ENCODE peak calls at places on chromosome 16, in five cellular contexts. One of them, this sample, is unnamed.

GRCh38 chr16:66927918-66928649 is 2.7 kb upstream of the RRAD start:
- DNase-seq in amniotic epithelial cell: no peak
- DNase-seq in astrocyte of the spinal cord: no peak
- DNase-seq in H54: peak; percentile 54
- DNase-seq in ureter: no peak
- DNase-seq in this sample: no peak

GRCh38 chr16:518858-519257 is 8.7 kb upstream of the CAPN15 start:
- DNase-seq in amniotic epithelial cell: no peak
- DNase-seq in astrocyte of the spinal cord: no peak
- DNase-seq in H54: no peak
- DNase-seq in ureter: no peak
- DNase-seq in this sample: no peak

GRCh38 chr16:23871924-23872323 is 36.1 kb downstream of the PRKCB start:
- DNase-seq in amniotic epithelial cell: no peak
- DNase-seq in astrocyte of the spinal cord: no peak
- DNase-seq in H54: no peak
- DNase-seq in ureter: no peak
- DNase-seq in this sample: no peak

GRCh38 chr16:974606-975312 is 4.0 kb upstream of the LMF1 start:
- DNase-seq in amniotic epithelial cell: no peak
- DNase-seq in astrocyte of the spinal cord: no peak
- DNase-seq in H54: no peak
- DNase-seq in ureter: no peak
- DNase-seq in this sample: no peak

GRCh38 chr16:2086136-2086742 is 38.5 kb downstream of the TSC2 start:
- DNase-seq in amniotic epithelial cell: no peak
- DNase-seq in astrocyte of the spinal cord: no peak
- DNase-seq in H54: no peak
- DNase-seq in ureter: no peak
- DNase-seq in this sample: no peak

GRCh38 chr16:25198021-25198420 is 18.7 kb upstream of the AQP8 start:
- DNase-seq in amniotic epithelial cell: no peak
- DNase-seq in astrocyte of the spinal cord: no peak
- DNase-seq in H54: peak; percentile 41
- DNase-seq in ureter: no peak
- DNase-seq in this sample: no peak

GRCh38 chr16:68722119-68723024 is 14.7 kb upstream of the CDH1 start:
- DNase-seq in amniotic epithelial cell: peak; percentile 19
- DNase-seq in astrocyte of the spinal cord: no peak
- DNase-seq in H54: no peak
- DNase-seq in ureter: no peak
- DNase-seq in this sample: no peak

GRCh38 chr16:74320707-74321106 is 24.1 kb downstream of the PSMD7 start:
- DNase-seq in amniotic epithelial cell: no peak
- DNase-seq in astrocyte of the spinal cord: no peak
- DNase-seq in H54: no peak
- DNase-seq in ureter: no peak
- DNase-seq in this sample: no peak

GRCh38 chr16:83826146-83826913 is 18.6 kb downstream of the HSBP1 start:
- DNase-seq in amniotic epithelial cell: peak; percentile 78
- DNase-seq in astrocyte of the spinal cord: peak; percentile 72
- DNase-seq in H54: peak; percentile 84
- DNase-seq in ureter: peak; percentile 88
- DNase-seq in this sample: peak; percentile 78

GRCh38 chr16:10876305-10876704 is 697 bp upstream of the CIITA start:
- DNase-seq in amniotic epithelial cell: no peak
- DNase-seq in astrocyte of the spinal cord: no peak
- DNase-seq in H54: no peak
- DNase-seq in ureter: no peak
- DNase-seq in this sample: no peak

GRCh38 chr16:53457670-53458069 is 23.4 kb downstream of the RBL2 start:
- DNase-seq in amniotic epithelial cell: no peak
- DNase-seq in astrocyte of the spinal cord: peak; percentile 15
- DNase-seq in H54: no peak
- DNase-seq in ureter: no peak
- DNase-seq in this sample: no peak

GRCh38 chr16:28863929-28864886 is 565 bp downstream of the SH2B1 start:
- DNase-seq in amniotic epithelial cell: peak; percentile 45
- DNase-seq in astrocyte of the spinal cord: peak; percentile 48
- DNase-seq in H54: no peak
- DNase-seq in ureter: no peak
- DNase-seq in this sample: peak; percentile 53

GRCh38 chr16:56202036-56202435 is 10.7 kb downstream of the GNAO1 start:
- DNase-seq in amniotic epithelial cell: no peak
- DNase-seq in astrocyte of the spinal cord: no peak
- DNase-seq in H54: no peak
- DNase-seq in ureter: no peak
- DNase-seq in this sample: no peak

GRCh38 chr16:80594756-80595155 is 54.0 kb downstream of the DYNLRB2 start:
- DNase-seq in amniotic epithelial cell: no peak
- DNase-seq in astrocyte of the spinal cord: no peak
- DNase-seq in H54: no peak
- DNase-seq in ureter: no peak
- DNase-seq in this sample: no peak

GRCh38 chr16:56998861-56999260 is 9.5 kb downstream of the NLRC5 start:
- DNase-seq in amniotic epithelial cell: no peak
- DNase-seq in astrocyte of the spinal cord: no peak
- DNase-seq in H54: no peak
- DNase-seq in ureter: no peak
- DNase-seq in this sample: no peak